ENCODE peak calls at places on chromosomes 3 and 15, in ten cellular contexts. S, E, G, Z, C, T, V, R, H and W are unnamed samples.

GRCh38 chr15:62994975-62995730 is 47.4 kb upstream of the TPM1 start:
- DNase-seq in Z (no peak), C (no peak), G (no peak), R (peak), S (no peak), V (no peak), T (no peak), H (peak), E (no peak), W (no peak)

GRCh38 chr3:10782011-10782410 is 34.0 kb upstream of the SLC6A11 start:
- DNase-seq in C (no peak), H (no peak), S (no peak), R (no peak), Z (no peak), E (no peak), V (no peak), G (no peak), T (no peak), W (no peak)

GRCh38 chr3:37054370-37054769 is 61.1 kb downstream of the MLH1 start:
- DNase-seq in E (no peak), S (no peak), T (peak), H (peak), C (no peak), G (peak), V (no peak), R (no peak), Z (no peak), W (no peak)

GRCh38 chr15:62857411-62857853 is 185.1 kb upstream of the TPM1 start:
- DNase-seq in E (no peak), R (peak), G (no peak), C (no peak), H (no peak), S (no peak), V (no peak), T (no peak), Z (no peak), W (no peak)

GRCh38 chr15:23072633-23073032 is 33.3 kb upstream of the TUBGCP5 start:
- DNase-seq in H (no peak), C (no peak), S (no peak), V (no peak), R (no peak), Z (no peak), T (no peak), E (no peak), G (no peak), W (no peak)

GRCh38 chr15:37682304-37682703 is 252.1 kb upstream of the TMCO5A start:
- DNase-seq in Z (no peak), E (no peak), C (no peak), T (no peak), G (peak), S (no peak), V (no peak), R (peak), H (peak), W (no peak)

GRCh38 chr3:123085293-123085949 is 18.6 kb downstream of the PDIA5 start:
- DNase-seq in T (no peak), V (peak), S (no peak), R (no peak), H (no peak), G (no peak), C (no peak), E (no peak), Z (no peak), W (no peak)

GRCh38 chr3:4853749-4854140 is 125.5 kb upstream of the BHLHE40 start:
- DNase-seq in S (no peak), C (no peak), G (no peak), R (no peak), V (no peak), H (no peak), Z (no peak), T (no peak), E (no peak), W (no peak)

GRCh38 chr15:89423981-89424380 is 72.4 kb downstream of the RHCG start:
- DNase-seq in H (no peak), V (no peak), G (no peak), S (no peak), T (no peak), E (no peak), R (no peak), C (no peak), Z (no peak), W (no peak)

GRCh38 chr15:70284438-70285214 is 186.9 kb upstream of the TLE3 start:
- DNase-seq in C (peak), G (no peak), H (no peak), V (no peak), S (no peak), Z (no peak), R (no peak), T (no peak), E (no peak), W (no peak)

GRCh38 chr3:98954806-98955205 is 53.3 kb upstream of the DCBLD2 start:
- DNase-seq in S (no peak), T (peak), G (peak), E (no peak), Z (no peak), C (no peak), H (no peak), V (no peak), R (peak), W (no peak)